ENCODE peak calls at places on chromosomes 6 and 20, in five cellular contexts. O, N, G, P and Q are unnamed samples. For H3K36me3 and H3K4me1, the result is how much of the 10 kb centered on the place peaks cover.

GRCh38 chr6:11042750-11043551 is 1.2 kb downstream of the ELOVL2 start:
- DNase-seq in O (peak), N (no peak), G (no peak), P (no peak), Q (no peak)

GRCh38 chr6:5995705-5996686 is 10.7 kb downstream of the NRN1 start:
- DNase-seq in O (peak), N (no peak), G (peak), P (peak), Q (peak)

GRCh38 chr20:25178563-25179438 is 16.7 kb upstream of the ENTPD6 start:
- DNase-seq in O (peak), N (no peak), G (peak), P (peak), Q (no peak)

GRCh38 chr20:46823271-46823747 is 71.3 kb upstream of the EYA2 start:
- DNase-seq in O (no peak), N (no peak), G (no peak), P (no peak), Q (peak)

GRCh38 chr6:142088858-142089216 is 43.9 kb upstream of the GJE1 start:
- DNase-seq in O (peak), N (no peak), G (no peak), P (no peak), Q (peak)

GRCh38 chr6:37168809-37169457 is 1.0 kb upstream of the PIM1 start:
- DNase-seq in O (peak), N (peak), G (no peak), P (no peak), Q (peak)

GRCh38 chr6:11428895-11429294 is 108.7 kb upstream of the TMEM170B start:
- DNase-seq in O (peak), N (no peak), G (no peak), P (no peak), Q (no peak)

GRCh38 chr20:10352934-10353866 is 80.8 kb downstream of the MKKS start:
- DNase-seq in O (no peak), N (no peak), G (no peak), P (no peak), Q (no peak)

GRCh38 chr6:166274739-166275370 is 33.3 kb downstream of the PRR18 start:
- DNase-seq in O (no peak), N (no peak), G (no peak), P (no peak), Q (no peak)

GRCh38 chr6:157764346-157765068 is 58.5 kb upstream of the SNX9 start:
- DNase-seq in O (no peak), N (peak), G (peak), P (peak), Q (peak)

GRCh38 chr6:13272131-13273046 is 55.9 kb downstream of the TBC1D7 start:
- DNase-seq in O (no peak), N (no peak), G (peak), P (no peak), Q (peak)

GRCh38 chr6:89385156-89385667 is 26.9 kb downstream of the RRAGD start:
- DNase-seq in O (no peak), N (no peak), G (no peak), P (no peak), Q (no peak)

GRCh38 chr6:10389739-10390494 is 25.0 kb downstream of the TFAP2A start:
- DNase-seq in O (peak), N (no peak), G (no peak), P (no peak), Q (no peak)

GRCh38 chr6:79373880-79374279 is 139.4 kb upstream of the HMGN3 start:
- DNase-seq in O (no peak), N (no peak), G (no peak), P (no peak), Q (no peak)

GRCh38 chr20:32893878-32894483 is 35.3 kb downstream of the EFCAB8 start:
- DNase-seq in O (peak), N (no peak), G (no peak), P (no peak), Q (peak)

GRCh38 chr6:83592770-83593394 is 80.5 kb downstream of the PRSS35 start:
- DNase-seq in O (peak), N (no peak), G (no peak), P (no peak), Q (peak)

GRCh38 chr6:89623749-89624148 is 14.8 kb downstream of the LYRM2 start:
- DNase-seq in O (no peak), N (no peak), G (no peak), P (no peak), Q (no peak)

GRCh38 chr6:147234685-147235084 is 30.5 kb downstream of the STXBP5 start:
- DNase-seq in O (no peak), N (no peak), G (no peak), P (no peak), Q (no peak)

GRCh38 chr20:8542115-8542486 is 410.0 kb downstream of the PLCB1 start:
- DNase-seq in O (no peak), N (no peak), G (no peak), P (no peak), Q (no peak)

GRCh38 chr6:20424679-20425078 is 23.0 kb downstream of the E2F3 start:
- DNase-seq in O (no peak), N (no peak), G (no peak), P (no peak), Q (no peak)

GRCh38 chr6:7784706-7785105 is 58.8 kb downstream of the BMP6 start:
- DNase-seq in O (no peak), N (no peak), G (no peak), P (no peak), Q (no peak)

GRCh38 chr6:131894735-131895424 is 56.3 kb downstream of the CCN2 start:
- DNase-seq in O (no peak), N (no peak), G (no peak), P (no peak), Q (no peak)

GRCh38 chr6:9520417-9521151 is 894.3 kb downstream of the TFAP2A start:
- DNase-seq in O (no peak), N (no peak), G (no peak), P (no peak), Q (no peak)

GRCh38 chr6:126664271-126664670 is 324.4 kb downstream of the CENPW start:
- DNase-seq in O (no peak), N (no peak), G (no peak), P (no peak), Q (no peak)

GRCh38 chr6:106194949-106195919 is 109.1 kb downstream of the PRDM1 start:
- DNase-seq in O (no peak), N (no peak), G (no peak), P (no peak), Q (no peak)

GRCh38 chr20:5652626-5653573 is 97.3 kb upstream of the SHLD1 start:
- DNase-seq in O (no peak), N (no peak), G (no peak), P (no peak), Q (no peak)

GRCh38 chr20:16929756-16930155 is 181.6 kb downstream of the OTOR start:
- DNase-seq in O (no peak), N (no peak), G (no peak), P (no peak), Q (no peak)

GRCh38 chr6:25472314-25472713 is 179.7 kb upstream of the SCGN start:
- DNase-seq in O (peak), N (no peak), G (no peak), P (no peak), Q (no peak)

GRCh38 chr6:132715204-132715603 is 1.3 kb upstream of the VNN1 start:
- DNase-seq in O (peak), N (no peak), G (peak), P (no peak), Q (no peak)

GRCh38 chr6:47520282-47520681 is 42.7 kb downstream of the CD2AP start:
- DNase-seq in O (no peak), N (no peak), G (no peak), P (no peak), Q (no peak)

GRCh38 chr6:116307001-116307400 is 27.3 kb upstream of the TSPYL1 start:
- DNase-seq in O (no peak), N (no peak), G (no peak), P (no peak), Q (no peak)

GRCh38 chr6:7673063-7673536 is 52.8 kb upstream of the BMP6 start:
- DNase-seq in O (peak), N (no peak), G (no peak), P (peak), Q (peak)

GRCh38 chr6:36657942-36658544 is 20.5 kb upstream of the CDKN1A start:
- DNase-seq in O (no peak), N (no peak), G (no peak), P (no peak), Q (no peak)

GRCh38 chr20:13771853-13772453 is 12.8 kb downstream of the ESF1 start:
- DNase-seq in O (peak), N (no peak), G (no peak), P (no peak), Q (no peak)

GRCh38 chr20:10667077-10667401 is 6.8 kb downstream of the JAG1 start:
- DNase-seq in O (no peak), N (no peak), G (peak), P (no peak), Q (no peak)

GRCh38 chr20:44208165-44208564 is 2.4 kb downstream of the OSER1 start:
- DNase-seq in O (no peak), N (no peak), G (no peak), P (no peak), Q (no peak)
- H3K4me3 ChIP-seq in O (peak), N (peak), G (no peak), P (no peak), Q (no peak)

GRCh38 chr20:36593347-36593746 is 12.2 kb upstream of the RAB5IF start:
- DNase-seq in O (no peak), N (no peak), G (no peak), P (no peak), Q (no peak)
- H3K36me3 ChIP-seq in O (under half), N (under half), G (under half), P (under half), Q (under half)

GRCh38 chr20:22582386-22582959 is 1.9 kb downstream of the FOXA2 start:
- DNase-seq in O (peak), N (no peak), G (no peak), P (no peak), Q (no peak)
- H3K4me1 ChIP-seq in O (half or more), N (under half), G (under half), P (under half), Q (under half)

DNA sequence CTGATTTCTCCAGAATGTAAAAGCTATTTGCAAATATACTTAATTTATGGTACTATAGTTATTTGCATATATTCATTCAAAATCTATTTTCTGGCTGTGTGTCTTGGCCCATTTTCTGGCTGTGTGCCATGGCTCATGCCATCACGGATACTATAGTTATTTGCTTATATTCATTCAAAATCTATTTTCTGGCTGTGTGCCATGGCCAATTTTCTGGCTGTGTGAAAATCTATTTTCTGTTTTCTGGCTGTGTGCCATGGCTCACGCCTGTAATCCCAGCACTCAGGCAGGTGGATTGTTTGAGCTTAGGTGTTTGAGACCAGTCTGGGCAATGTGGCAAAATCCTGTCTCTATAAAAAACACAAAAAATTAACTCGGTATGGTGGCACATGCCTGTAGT is 28.9 kb upstream of the RIPK1 start:
- DNase-seq in O (no peak), N (no peak), G (no peak), P (no peak), Q (no peak)
- H3K4me3 ChIP-seq in O (no peak), N (no peak), G (no peak), P (no peak), Q (no peak)

GRCh38 chr20:48649868-48650267 is 177.9 kb downstream of the PREX1 start:
- DNase-seq in O (no peak), N (no peak), G (no peak), P (no peak), Q (no peak)
- H3K36me3 ChIP-seq in O (under half), N (half or more), G (under half), P (under half), Q (under half)

GRCh38 chr6:111499269-111499793 is 16.3 kb upstream of the REV3L start:
- DNase-seq in O (no peak), N (no peak), G (no peak), P (no peak), Q (no peak)

GRCh38 chr6:111490067-111490466 is 7.0 kb upstream of the REV3L start:
- DNase-seq in O (no peak), N (no peak), G (no peak), P (no peak), Q (no peak)

GRCh38 chr6:111492499-111492898 is 9.5 kb upstream of the REV3L start:
- DNase-seq in O (no peak), N (no peak), G (no peak), P (no peak), Q (no peak)

GRCh38 chr6:111494951-111495350 is 11.9 kb upstream of the REV3L start:
- DNase-seq in O (no peak), N (no peak), G (no peak), P (no peak), Q (no peak)
- H3K4me1 ChIP-seq in O (under half), N (under half), G (under half), P (under half), Q (under half)

GRCh38 chr6:15132854-15133670 is 112.8 kb upstream of the JARID2 start:
- DNase-seq in O (no peak), N (no peak), G (no peak), P (no peak), Q (no peak)
- H3K4me3 ChIP-seq in O (no peak), N (no peak), G (no peak), P (no peak), Q (no peak)

GRCh38 chr6:154805288-154805911 is 72.2 kb downstream of the SCAF8 start:
- DNase-seq in O (peak), N (no peak), G (no peak), P (no peak), Q (no peak)
- H3K36me3 ChIP-seq in O (under half), N (under half), G (under half), P (under half), Q (under half)

GRCh38 chr6:73800997-73801396 is 105.0 kb downstream of the CD109 start:
- DNase-seq in O (no peak), N (no peak), G (no peak), P (no peak), Q (peak)

GRCh38 chr6:73798592-73798991 is 102.6 kb downstream of the CD109 start:
- DNase-seq in O (peak), N (no peak), G (peak), P (no peak), Q (no peak)

GRCh38 chr6:73801652-73802268 is 105.8 kb downstream of the CD109 start:
- DNase-seq in O (no peak), N (no peak), G (no peak), P (no peak), Q (no peak)

GRCh38 chr6:73803562-73804221 is 107.7 kb downstream of the CD109 start:
- DNase-seq in O (peak), N (no peak), G (no peak), P (no peak), Q (peak)

DNA sequence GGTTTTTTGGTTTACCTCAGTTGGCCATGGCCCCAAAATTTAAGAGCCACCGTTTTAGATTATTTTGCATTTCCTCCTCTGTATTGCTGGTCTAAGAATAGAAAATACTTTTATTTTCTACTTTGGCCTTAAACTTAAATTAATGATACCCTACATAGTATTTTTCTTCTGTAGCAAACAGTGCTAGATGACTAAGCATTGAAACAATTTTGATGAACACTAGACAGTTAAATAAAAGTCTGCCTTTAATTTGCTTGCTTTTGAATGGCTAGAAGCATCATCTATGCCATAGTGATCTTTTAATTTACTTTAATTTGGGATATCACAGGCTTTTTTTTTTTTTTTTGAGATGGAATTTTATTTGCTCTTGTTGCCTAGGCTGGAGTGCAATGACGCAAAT is 106.4 kb downstream of the CD109 start:
- DNase-seq in O (no peak), N (no peak), G (no peak), P (no peak), Q (no peak)
- H3K4me1 ChIP-seq in O (under half), N (under half), G (under half), P (under half), Q (under half)

DNA sequence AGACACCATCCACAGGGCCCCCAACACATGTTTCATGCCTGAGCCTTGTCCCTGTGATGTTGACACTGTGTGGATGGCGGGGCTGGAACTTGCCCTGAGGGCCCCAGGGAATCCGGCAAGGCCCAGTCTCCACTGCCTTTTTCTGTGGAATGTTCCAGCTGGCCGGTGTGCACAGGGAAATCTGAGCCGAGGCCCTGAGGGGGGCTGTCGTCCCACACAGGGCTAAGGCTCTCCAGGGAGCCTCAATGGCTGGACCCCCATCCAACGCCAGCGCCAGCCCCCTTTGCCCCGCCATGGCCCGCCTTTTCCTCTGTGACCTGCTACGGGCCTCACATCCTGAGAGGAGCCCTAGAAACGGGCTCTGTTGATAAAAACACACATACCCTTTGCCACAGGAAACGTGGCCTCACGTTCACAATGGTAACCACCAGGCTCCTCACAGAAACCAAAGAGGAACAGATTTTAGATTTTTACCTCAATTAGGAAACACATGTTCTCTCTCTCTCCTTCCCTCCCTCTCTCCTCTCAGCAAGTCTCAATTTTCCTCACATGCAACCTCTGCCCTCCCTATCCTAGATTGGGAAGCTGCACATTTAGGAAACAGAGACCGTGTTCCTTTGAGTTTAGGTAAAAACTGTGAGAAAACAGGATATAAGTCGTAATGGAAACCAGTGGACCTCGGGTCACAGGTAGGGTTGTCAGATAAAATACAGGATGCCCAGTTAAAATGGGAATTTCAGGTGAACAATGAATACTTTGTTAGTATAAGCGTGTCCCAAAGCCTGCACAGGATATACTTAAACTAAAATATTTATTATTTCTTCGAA is 13.7 kb upstream of the ZNF831 start:
- DNase-seq in O (no peak), N (no peak), G (no peak), P (peak), Q (no peak)
- H3K4me3 ChIP-seq in O (no peak), N (no peak), G (no peak), P (no peak), Q (no peak)